ENCODE peak calls at places on chromosomes 16 and 17, in six cellular contexts. H is GM23338, O is HCT116, F is GM23248, J is OCI-LY7, U is hepatocyte. P is an unnamed sample.

GRCh38 chr16:10939649-10940206 is 2.5 kb downstream of the DEXI start:
- DNase-seq in H (no peak), O (no peak), F (no peak), J (no peak), U (no peak), P (no peak)

GRCh38 chr16:85415196-85415988 is 197.7 kb upstream of the GSE1 start:
- DNase-seq in H (no peak), O (no peak), F (no peak), J (no peak), U (no peak), P (no peak)

GRCh38 chr17:59508999-59509398 is 56.4 kb upstream of the DHX40 start:
- DNase-seq in H (peak), O (no peak), F (no peak), J (no peak), U (no peak), P (peak)

GRCh38 chr16:11844499-11844898 is 6.8 kb downstream of the RSL1D1 start:
- DNase-seq in H (no peak), O (no peak), F (no peak), J (no peak), U (no peak), P (no peak)

GRCh38 chr17:43740541-43740940 is 18.1 kb downstream of the SOST start:
- DNase-seq in H (no peak), O (no peak), F (peak), J (no peak), U (no peak), P (no peak)

GRCh38 chr16:4081035-4081434 is 35.2 kb downstream of the ADCY9 start:
- DNase-seq in H (no peak), O (no peak), F (no peak), J (no peak), U (no peak), P (peak)

GRCh38 chr17:57256708-57257112 is 387 bp downstream of the MSI2 start:
- DNase-seq in H (peak), O (no peak), F (peak), J (peak), U (peak), P (peak)

GRCh38 chr16:56302506-56302905 is 111.2 kb downstream of the GNAO1 start:
- DNase-seq in H (no peak), O (no peak), F (no peak), J (no peak), U (no peak), P (no peak)

GRCh38 chr17:8696456-8696855 is 48.2 kb downstream of the CCDC42 start:
- DNase-seq in H (peak), O (no peak), F (no peak), J (no peak), U (no peak), P (no peak)

GRCh38 chr17:15377200-15377599 is 35.8 kb upstream of the TEKT3 start:
- DNase-seq in H (no peak), O (no peak), F (peak), J (no peak), U (peak), P (no peak)

GRCh38 chr17:70772761-70773160 is 603.4 kb downstream of the KCNJ2 start:
- DNase-seq in H (no peak), O (no peak), F (no peak), J (no peak), U (no peak), P (no peak)

GRCh38 chr16:11175106-11175795 is 80.8 kb downstream of the SOCS1 start:
- DNase-seq in H (no peak), O (no peak), F (no peak), J (no peak), U (no peak), P (no peak)

GRCh38 chr17:36705651-36706436 is 104.5 kb downstream of the MRM1 start:
- DNase-seq in H (peak), O (peak), F (peak), J (peak), U (peak), P (peak)

GRCh38 chr17:4940625-4941021 is 555 bp downstream of the RNF167 start:
- DNase-seq in H (peak), O (no peak), F (peak), J (peak), U (no peak), P (no peak)

GRCh38 chr17:2173005-2173404 is 118.1 kb downstream of the HIC1 start:
- DNase-seq in H (no peak), O (no peak), F (peak), J (no peak), U (no peak), P (no peak)

GRCh38 chr17:2172447-2172938 is 117.6 kb downstream of the HIC1 start:
- DNase-seq in H (no peak), O (no peak), F (peak), J (no peak), U (peak), P (peak)

GRCh38 chr17:2174048-2174447 is 119.1 kb downstream of the HIC1 start:
- DNase-seq in H (no peak), O (no peak), F (peak), J (no peak), U (no peak), P (no peak)

GRCh38 chr17:2170023-2170422 is 115.1 kb downstream of the HIC1 start:
- DNase-seq in H (peak), O (no peak), F (no peak), J (peak), U (no peak), P (peak)

DNA sequence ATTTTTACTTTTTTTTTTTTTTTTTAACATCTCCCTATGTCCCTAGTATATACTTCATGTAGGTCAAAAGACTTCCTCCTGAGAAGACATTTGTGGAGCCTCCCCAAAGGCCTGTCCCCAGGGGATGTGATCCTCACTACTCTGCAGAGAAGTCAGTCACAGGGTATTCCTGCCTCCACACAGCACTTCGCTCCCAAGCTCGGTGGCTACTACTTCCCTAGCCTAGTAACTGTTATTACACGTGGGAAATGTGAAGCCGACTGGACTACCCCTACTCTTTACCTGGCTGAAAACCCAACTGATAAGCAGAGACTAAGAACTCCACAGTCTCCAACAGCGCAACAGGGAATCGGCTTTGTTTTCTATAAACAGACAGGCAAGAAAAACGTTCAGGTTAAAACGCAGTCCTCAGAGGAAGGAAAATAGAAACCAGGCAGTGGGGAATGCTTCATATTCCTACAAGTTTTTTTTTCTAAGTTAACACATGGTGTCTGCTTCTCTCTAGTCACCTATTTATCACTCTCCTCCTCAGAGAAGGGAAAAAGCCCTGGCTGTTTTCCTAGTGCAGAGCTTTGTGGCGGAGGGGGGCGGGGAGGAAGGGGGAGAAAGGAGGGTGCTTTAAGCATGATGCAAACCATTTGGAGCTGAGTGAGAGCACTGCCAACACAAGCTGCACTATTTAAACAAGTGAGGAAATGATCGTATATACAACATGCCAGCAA is 117.0 kb downstream of the HIC1 start:
- DNase-seq in H (peak), O (no peak), F (peak), J (no peak), U (peak), P (no peak)
- TF ChIP-seq EZH2phosphoT487 in H (no peak), O (no peak), F (no peak), J (no peak), U (no peak), P (no peak)

GRCh38 chr16:19432429-19432828 is 14.7 kb downstream of the TMC5 start:
- DNase-seq in H (peak), O (peak), F (no peak), J (no peak), U (peak), P (no peak)
- H3K27ac ChIP-seq in H (no peak), O (no peak), F (no peak), J (no peak), U (peak), P (no peak)

GRCh38 chr17:53646835-53647234 is 175.9 kb upstream of the KIF2B start:
- DNase-seq in H (no peak), O (no peak), F (no peak), J (no peak), U (no peak), P (no peak)

GRCh38 chr17:53649201-53649600 is 173.5 kb upstream of the KIF2B start:
- DNase-seq in H (no peak), O (no peak), F (no peak), J (no peak), U (no peak), P (no peak)
- TF ChIP-seq EZH2phosphoT487 in H (no peak), O (no peak), F (no peak), J (no peak), U (no peak), P (no peak)

GRCh38 chr17:76864024-76864423 is 4.2 kb upstream of the MGAT5B start:
- DNase-seq in H (no peak), O (no peak), F (no peak), J (no peak), U (no peak), P (no peak)
- H3K27ac ChIP-seq in H (no peak), O (no peak), F (no peak), J (no peak), U (no peak), P (no peak)

DNA sequence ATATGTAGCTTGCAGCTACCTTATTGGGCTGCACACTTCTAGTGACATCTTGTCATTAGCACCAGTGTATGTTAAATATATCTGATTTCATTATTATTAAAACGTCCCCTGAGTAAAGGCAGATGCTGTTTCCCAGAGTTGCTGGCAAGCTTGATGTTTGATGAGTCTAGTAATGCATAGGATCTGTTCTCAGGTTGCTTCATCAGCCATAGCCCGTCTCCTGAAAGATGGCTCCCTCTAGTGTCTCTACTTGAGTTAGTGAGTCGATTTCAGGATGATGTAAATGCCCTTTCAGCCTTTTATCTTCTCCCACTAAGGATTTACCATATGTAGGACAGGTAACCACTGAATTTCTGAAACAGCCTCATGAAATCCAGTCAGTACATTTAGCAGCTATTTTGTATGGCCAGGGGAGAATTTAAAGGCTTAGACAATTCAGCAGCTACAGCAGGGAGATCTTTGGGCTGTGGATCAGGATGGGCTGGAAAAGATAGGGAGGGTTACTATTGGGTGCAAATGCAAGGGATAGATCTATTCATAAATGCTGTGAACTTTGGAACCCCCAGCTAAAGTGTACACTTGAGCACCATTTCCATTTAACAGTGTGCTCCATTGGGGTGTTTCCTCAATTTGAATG is 376.3 kb downstream of the CNTNAP4 start:
- DNase-seq in H (peak), O (no peak), F (peak), J (peak), U (peak), P (peak)
- TF ChIP-seq EZH2phosphoT487 in H (no peak), O (no peak), F (no peak), J (no peak), U (no peak), P (no peak)

GRCh38 chr17:73482674-73483293 is 161.5 kb downstream of the SDK2 start:
- DNase-seq in H (no peak), O (no peak), F (no peak), J (no peak), U (no peak), P (no peak)

GRCh38 chr17:73478768-73479424 is 165.3 kb downstream of the SDK2 start:
- DNase-seq in H (peak), O (no peak), F (no peak), J (no peak), U (no peak), P (peak)

GRCh38 chr17:73482251-73482661 is 162.0 kb downstream of the SDK2 start:
- DNase-seq in H (no peak), O (no peak), F (no peak), J (peak), U (no peak), P (no peak)

GRCh38 chr17:73480740-73481139 is 163.5 kb downstream of the SDK2 start:
- DNase-seq in H (no peak), O (no peak), F (no peak), J (no peak), U (no peak), P (no peak)

GRCh38 chr17:73481672-73482071 is 162.6 kb downstream of the SDK2 start:
- DNase-seq in H (no peak), O (no peak), F (no peak), J (no peak), U (no peak), P (no peak)
- H3K27ac ChIP-seq in H (no peak), O (no peak), F (no peak), J (no peak), U (no peak), P (no peak)

P was measured in neural progenitor cell.